ENCODE peak calls at places on chromosome 11, in eight cellular contexts. U is heart left ventricle; B is activated CD4-positive, alpha-beta memory T cell treated with anti-CD3 and anti-CD28 coated beads for 36 hours; N is aorta; I is renal cortical epithelial cell; C is COLO829; V is lower leg skin; S is body of pancreas. L is an unnamed sample.
A peak's percentile ranks its signal among the peaks of the same experiment; 100 is the strongest.

GRCh38 chr11:118247041-118247440 is 5.1 kb downstream of the MPZL3 start:
- DNase-seq in V (no peak), B (no peak), I (peak; percentile 58), C (no peak), N (no peak), S (no peak), U (no peak), L (no peak)

GRCh38 chr11:44944181-44944852 is 6.4 kb downstream of the TP53I11 start:
- DNase-seq in S (no peak), N (no peak), C (no peak), V (no peak), B (no peak), U (no peak), I (no peak), L (no peak)

GRCh38 chr11:112226062-112226921 is at the start of gene PTS:
- DNase-seq in C (peak; percentile 90), U (peak; percentile 94), V (peak; percentile 81), I (peak; percentile 67), S (peak; percentile 86), B (peak; percentile 90), N (peak; percentile 93), L (peak; percentile 85)

GRCh38 chr11:111633756-111634362 is 31.6 kb downstream of the SIK2 start:
- DNase-seq in U (no peak), B (no peak), V (no peak), C (peak; percentile 51), I (peak; percentile 62), N (no peak), S (no peak), L (no peak)

GRCh38 chr11:15176646-15177163 is 62.0 kb downstream of the INSC start:
- DNase-seq in C (no peak), S (no peak), I (no peak), V (no peak), B (no peak), N (no peak), U (no peak), L (no peak)

GRCh38 chr11:121889931-121890330 is 226.1 kb downstream of the BLID start:
- DNase-seq in S (no peak), I (peak; percentile 65), N (no peak), U (no peak), C (peak; percentile 4), V (no peak), B (no peak), L (no peak)

GRCh38 chr11:14262271-14262846 is 96.6 kb downstream of the RRAS2 start:
- DNase-seq in B (no peak), V (no peak), I (no peak), C (no peak), U (no peak), N (no peak), S (no peak), L (no peak)

GRCh38 chr11:14881794-14882193 is 10.2 kb downstream of the CYP2R1 start:
- DNase-seq in N (no peak), V (no peak), C (no peak), U (no peak), I (no peak), B (no peak), S (no peak), L (no peak)

GRCh38 chr11:111422494-111423249 is 43.6 kb upstream of the POU2AF1 start:
- DNase-seq in C (no peak), V (no peak), I (no peak), S (peak; percentile 77), B (peak; percentile 73), U (no peak), N (peak; percentile 53), L (peak; percentile 75)

GRCh38 chr11:72782081-72782920 is 11.5 kb downstream of the STARD10 start:
- DNase-seq in C (no peak), V (no peak), S (peak; percentile 61), U (no peak), N (no peak), B (no peak), I (no peak), L (no peak)

GRCh38 chr11:43835104-43835503 is 45.5 kb upstream of the ALKBH3 start:
- DNase-seq in N (no peak), S (peak; percentile 20), V (no peak), I (no peak), B (no peak), C (no peak), U (no peak), L (no peak)

GRCh38 chr11:66172146-66172545 is 96.3 kb upstream of the RAB1B start:
- DNase-seq in C (no peak), I (peak; percentile 85), U (no peak), B (peak; percentile 69), N (no peak), V (no peak), S (no peak), L (peak; percentile 48)

L was measured in activated CD8-positive, alpha-beta T cell treated with anti-CD3 and anti-CD28 coated beads for 36 hours.